ENCODE peak calls at places on chromosomes 7 and 10, in four cellular contexts. One of them, this sample, is unnamed.

GRCh38 chr10:12969951-12970350 is 31.6 kb downstream of the CCDC3 start:
- DNase-seq in T-helper 2 cell: no peak
- DNase-seq in activated naive CD4-positive, alpha-beta T cell: no peak
- DNase-seq in activated effector memory CD4-positive, alpha-beta T cell treated with anti-CD3 and anti-CD28 coated beads, Interleukin-2, amount 50 U/mL, for 16 hours: no peak
- DNase-seq in this sample: no peak

GRCh38 chr10:15419279-15419874 is 48.3 kb upstream of the FAM171A1 start:
- DNase-seq in T-helper 2 cell: no peak
- DNase-seq in activated naive CD4-positive, alpha-beta T cell: no peak
- DNase-seq in activated effector memory CD4-positive, alpha-beta T cell treated with anti-CD3 and anti-CD28 coated beads, Interleukin-2, amount 50 U/mL, for 16 hours: peak
- DNase-seq in this sample: no peak

GRCh38 chr10:24957624-24958435 is 5.4 kb upstream of the PRTFDC1 start:
- DNase-seq in T-helper 2 cell: no peak
- DNase-seq in activated naive CD4-positive, alpha-beta T cell: no peak
- DNase-seq in activated effector memory CD4-positive, alpha-beta T cell treated with anti-CD3 and anti-CD28 coated beads, Interleukin-2, amount 50 U/mL, for 16 hours: no peak
- DNase-seq in this sample: no peak

GRCh38 chr10:3380392-3381050 is 207.9 kb upstream of the PITRM1 start:
- DNase-seq in T-helper 2 cell: no peak
- DNase-seq in activated naive CD4-positive, alpha-beta T cell: no peak
- DNase-seq in activated effector memory CD4-positive, alpha-beta T cell treated with anti-CD3 and anti-CD28 coated beads, Interleukin-2, amount 50 U/mL, for 16 hours: no peak
- DNase-seq in this sample: no peak

GRCh38 chr7:28666144-28666543 is 253.8 kb downstream of the CREB5 start:
- DNase-seq in T-helper 2 cell: no peak
- DNase-seq in activated naive CD4-positive, alpha-beta T cell: no peak
- DNase-seq in activated effector memory CD4-positive, alpha-beta T cell treated with anti-CD3 and anti-CD28 coated beads, Interleukin-2, amount 50 U/mL, for 16 hours: no peak
- DNase-seq in this sample: no peak

GRCh38 chr10:5466451-5466996 is 32.8 kb downstream of the CALML5 start:
- DNase-seq in T-helper 2 cell: no peak
- DNase-seq in activated naive CD4-positive, alpha-beta T cell: no peak
- DNase-seq in activated effector memory CD4-positive, alpha-beta T cell treated with anti-CD3 and anti-CD28 coated beads, Interleukin-2, amount 50 U/mL, for 16 hours: no peak
- DNase-seq in this sample: no peak

GRCh38 chr10:4431114-4431862 is 394.7 kb upstream of the AKR1E2 start:
- DNase-seq in T-helper 2 cell: no peak
- DNase-seq in activated naive CD4-positive, alpha-beta T cell: no peak
- DNase-seq in activated effector memory CD4-positive, alpha-beta T cell treated with anti-CD3 and anti-CD28 coated beads, Interleukin-2, amount 50 U/mL, for 16 hours: no peak
- DNase-seq in this sample: no peak

GRCh38 chr7:110454713-110455112 is 636.2 kb upstream of the LRRN3 start:
- DNase-seq in T-helper 2 cell: no peak
- DNase-seq in activated naive CD4-positive, alpha-beta T cell: no peak
- DNase-seq in activated effector memory CD4-positive, alpha-beta T cell treated with anti-CD3 and anti-CD28 coated beads, Interleukin-2, amount 50 U/mL, for 16 hours: no peak
- DNase-seq in this sample: no peak

GRCh38 chr10:77600640-77601039 is 37.0 kb downstream of the KCNMA1 start:
- DNase-seq in T-helper 2 cell: no peak
- DNase-seq in activated naive CD4-positive, alpha-beta T cell: no peak
- DNase-seq in activated effector memory CD4-positive, alpha-beta T cell treated with anti-CD3 and anti-CD28 coated beads, Interleukin-2, amount 50 U/mL, for 16 hours: no peak
- DNase-seq in this sample: no peak

GRCh38 chr7:98287486-98287959 is 6.0 kb downstream of the BRI3 start:
- DNase-seq in T-helper 2 cell: no peak
- DNase-seq in activated naive CD4-positive, alpha-beta T cell: no peak
- DNase-seq in activated effector memory CD4-positive, alpha-beta T cell treated with anti-CD3 and anti-CD28 coated beads, Interleukin-2, amount 50 U/mL, for 16 hours: no peak
- DNase-seq in this sample: no peak

GRCh38 chr7:157239571-157240270 is 97.1 kb upstream of the DNAJB6 start:
- DNase-seq in T-helper 2 cell: no peak
- DNase-seq in activated naive CD4-positive, alpha-beta T cell: no peak
- DNase-seq in activated effector memory CD4-positive, alpha-beta T cell treated with anti-CD3 and anti-CD28 coated beads, Interleukin-2, amount 50 U/mL, for 16 hours: no peak
- DNase-seq in this sample: no peak

GRCh38 chr10:73159038-73159648 is 8.7 kb downstream of the ECD start:
- DNase-seq in T-helper 2 cell: peak
- DNase-seq in activated naive CD4-positive, alpha-beta T cell: no peak
- DNase-seq in activated effector memory CD4-positive, alpha-beta T cell treated with anti-CD3 and anti-CD28 coated beads, Interleukin-2, amount 50 U/mL, for 16 hours: peak
- DNase-seq in this sample: no peak

GRCh38 chr7:20513341-20513740 is 102.1 kb upstream of the ABCB5 start:
- DNase-seq in T-helper 2 cell: no peak
- DNase-seq in activated naive CD4-positive, alpha-beta T cell: no peak
- DNase-seq in activated effector memory CD4-positive, alpha-beta T cell treated with anti-CD3 and anti-CD28 coated beads, Interleukin-2, amount 50 U/mL, for 16 hours: no peak
- DNase-seq in this sample: no peak

GRCh38 chr7:5479133-5479745 is 55.6 kb upstream of the TNRC18 start:
- DNase-seq in T-helper 2 cell: no peak
- DNase-seq in activated naive CD4-positive, alpha-beta T cell: no peak
- DNase-seq in activated effector memory CD4-positive, alpha-beta T cell treated with anti-CD3 and anti-CD28 coated beads, Interleukin-2, amount 50 U/mL, for 16 hours: no peak
- DNase-seq in this sample: no peak

GRCh38 chr7:33854178-33854577 is 51.2 kb upstream of the BMPER start:
- DNase-seq in T-helper 2 cell: no peak
- DNase-seq in activated naive CD4-positive, alpha-beta T cell: no peak
- DNase-seq in activated effector memory CD4-positive, alpha-beta T cell treated with anti-CD3 and anti-CD28 coated beads, Interleukin-2, amount 50 U/mL, for 16 hours: no peak
- DNase-seq in this sample: no peak

GRCh38 chr10:97048649-97049427 is 136.9 kb downstream of the SLIT1 start:
- DNase-seq in T-helper 2 cell: no peak
- DNase-seq in activated naive CD4-positive, alpha-beta T cell: no peak
- DNase-seq in activated effector memory CD4-positive, alpha-beta T cell treated with anti-CD3 and anti-CD28 coated beads, Interleukin-2, amount 50 U/mL, for 16 hours: no peak
- DNase-seq in this sample: no peak

GRCh38 chr7:134710854-134711624 is 64.4 kb downstream of the BPGM start:
- DNase-seq in T-helper 2 cell: peak
- DNase-seq in activated naive CD4-positive, alpha-beta T cell: no peak
- DNase-seq in activated effector memory CD4-positive, alpha-beta T cell treated with anti-CD3 and anti-CD28 coated beads, Interleukin-2, amount 50 U/mL, for 16 hours: peak
- DNase-seq in this sample: no peak

GRCh38 chr10:115980470-115980869 is 292.5 kb downstream of the GFRA1 start:
- DNase-seq in T-helper 2 cell: no peak
- DNase-seq in activated naive CD4-positive, alpha-beta T cell: no peak
- DNase-seq in activated effector memory CD4-positive, alpha-beta T cell treated with anti-CD3 and anti-CD28 coated beads, Interleukin-2, amount 50 U/mL, for 16 hours: no peak
- DNase-seq in this sample: no peak

GRCh38 chr7:157080111-157080730 is 58.5 kb upstream of the UBE3C start:
- DNase-seq in T-helper 2 cell: no peak
- DNase-seq in activated naive CD4-positive, alpha-beta T cell: no peak
- DNase-seq in activated effector memory CD4-positive, alpha-beta T cell treated with anti-CD3 and anti-CD28 coated beads, Interleukin-2, amount 50 U/mL, for 16 hours: no peak
- DNase-seq in this sample: no peak

GRCh38 chr10:69403519-69403918 is 13.2 kb downstream of the TACR2 start:
- DNase-seq in T-helper 2 cell: no peak
- DNase-seq in activated naive CD4-positive, alpha-beta T cell: no peak
- DNase-seq in activated effector memory CD4-positive, alpha-beta T cell treated with anti-CD3 and anti-CD28 coated beads, Interleukin-2, amount 50 U/mL, for 16 hours: no peak
- DNase-seq in this sample: no peak

This sample was measured in cortex of kidney.